ENCODE peak calls at places on chromosome 6, in four cellular contexts. One of them, this sample, is unnamed.

GRCh38 chr6:79864001-79864400 is 83.4 kb downstream of the ELOVL4 start:
- DNase-seq in mesendoderm: no peak
- DNase-seq in upper lobe of left lung: no peak
- DNase-seq in AG10803: no peak
- DNase-seq in this sample: no peak

GRCh38 chr6:115195239-115195638 is 852.4 kb upstream of the HS3ST5 start:
- DNase-seq in mesendoderm: no peak
- DNase-seq in upper lobe of left lung: no peak
- DNase-seq in AG10803: no peak
- DNase-seq in this sample: no peak

GRCh38 chr6:3831741-3832530 is 17.2 kb upstream of the FAM50B start:
- DNase-seq in mesendoderm: no peak
- DNase-seq in upper lobe of left lung: no peak
- DNase-seq in AG10803: no peak
- DNase-seq in this sample: no peak

GRCh38 chr6:166411721-166412151 is 29.0 kb upstream of the MPC1 start:
- DNase-seq in mesendoderm: no peak
- DNase-seq in upper lobe of left lung: peak; percentile 54
- DNase-seq in AG10803: no peak
- DNase-seq in this sample: no peak

GRCh38 chr6:133240511-133241087 is 558 bp upstream of the EYA4 start:
- DNase-seq in mesendoderm: peak; percentile 68
- DNase-seq in upper lobe of left lung: no peak
- DNase-seq in AG10803: no peak
- DNase-seq in this sample: no peak

GRCh38 chr6:157813757-157814455 is 9.1 kb upstream of the SNX9 start:
- DNase-seq in mesendoderm: no peak
- DNase-seq in upper lobe of left lung: no peak
- DNase-seq in AG10803: peak; percentile 92
- DNase-seq in this sample: no peak

GRCh38 chr6:74409447-74409846 is 713.4 kb downstream of the CD109 start:
- DNase-seq in mesendoderm: peak; percentile 29
- DNase-seq in upper lobe of left lung: no peak
- DNase-seq in AG10803: peak; percentile 81
- DNase-seq in this sample: no peak

GRCh38 chr6:63805808-63806572 is 170.4 kb downstream of the PHF3 start:
- DNase-seq in mesendoderm: peak; percentile 37
- DNase-seq in upper lobe of left lung: no peak
- DNase-seq in AG10803: peak; percentile 83
- DNase-seq in this sample: no peak

GRCh38 chr6:166366921-166367320 is 15.8 kb downstream of the MPC1 start:
- DNase-seq in mesendoderm: no peak
- DNase-seq in upper lobe of left lung: no peak
- DNase-seq in AG10803: no peak
- DNase-seq in this sample: no peak

GRCh38 chr6:117547688-117548621 is 54.4 kb downstream of the GOPC start:
- DNase-seq in mesendoderm: no peak
- DNase-seq in upper lobe of left lung: peak; percentile 89
- DNase-seq in AG10803: peak; percentile 34
- DNase-seq in this sample: peak; percentile 24

GRCh38 chr6:46733410-46733809 is 1.8 kb downstream of the PLA2G7 start:
- DNase-seq in mesendoderm: peak; percentile 13
- DNase-seq in upper lobe of left lung: no peak
- DNase-seq in AG10803: no peak
- DNase-seq in this sample: no peak

DNA sequence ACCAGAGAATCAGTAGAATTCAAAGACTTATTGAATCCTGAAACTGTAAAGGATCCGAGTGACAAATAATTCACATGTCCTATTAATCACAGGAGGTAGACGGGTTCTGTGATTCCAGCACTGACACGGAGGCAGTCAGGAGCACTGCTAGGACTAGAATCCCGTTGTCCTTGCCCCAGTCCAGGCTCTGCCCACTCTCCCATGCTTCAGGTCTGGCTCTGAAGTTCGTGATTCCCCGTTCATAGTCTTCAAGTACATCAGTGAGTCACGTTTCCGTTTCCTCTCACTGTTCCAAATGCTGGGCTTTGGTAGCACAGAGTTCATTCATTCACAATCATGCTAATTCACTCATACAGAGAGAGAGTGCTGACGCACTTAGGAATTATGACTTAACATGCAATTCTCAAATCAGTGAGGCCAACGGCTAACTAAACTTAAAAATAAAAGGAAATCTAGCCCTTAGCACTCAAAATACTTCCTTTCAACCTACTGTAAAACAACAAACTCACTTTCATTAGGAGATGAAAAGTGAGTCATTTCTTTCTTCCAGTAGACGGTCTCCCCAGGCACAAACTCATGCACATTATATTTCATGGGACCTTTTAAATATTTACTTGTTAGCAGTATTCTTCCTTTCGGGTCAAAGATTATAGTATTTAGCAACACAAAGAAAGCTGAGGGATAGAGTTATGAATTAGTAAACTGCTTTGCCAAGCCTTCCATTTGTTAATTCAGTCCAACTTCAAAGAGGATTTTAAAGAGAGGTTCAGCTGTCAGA is 94.0 kb upstream of the NHSL1 start:
- DNase-seq in mesendoderm: peak; percentile 64
- DNase-seq in upper lobe of left lung: no peak
- DNase-seq in AG10803: peak; percentile 95
- DNase-seq in this sample: no peak
- H3K4me3 ChIP-seq in mesendoderm: no peak overlapping the region
- H3K4me3 ChIP-seq in upper lobe of left lung: no peak overlapping the region
- H3K4me3 ChIP-seq in AG10803: peak overlapping the region; percentile 52
- H3K4me3 ChIP-seq in this sample: no peak overlapping the region

DNA sequence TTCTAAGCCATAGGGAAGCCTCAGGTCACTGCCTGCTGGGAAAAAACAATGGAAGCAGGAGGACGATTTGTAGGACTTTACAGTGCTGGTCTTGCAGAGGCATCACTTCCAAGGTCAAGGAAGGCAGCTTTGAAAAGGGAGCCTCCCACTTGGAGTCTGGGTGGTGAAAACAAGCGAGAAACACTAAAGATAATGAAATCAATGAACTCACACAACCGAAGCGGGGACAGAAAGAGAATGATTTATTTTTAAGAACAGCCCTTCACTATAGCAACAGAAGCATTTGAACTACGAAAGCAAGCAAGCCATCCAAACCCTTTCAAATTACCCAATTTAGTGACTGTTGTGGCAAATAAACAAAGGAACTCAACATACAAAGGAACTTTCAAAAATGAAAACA is 227.5 kb downstream of the THBS2 start:
- DNase-seq in mesendoderm: peak; percentile 10
- DNase-seq in upper lobe of left lung: no peak
- DNase-seq in AG10803: peak; percentile 58
- DNase-seq in this sample: no peak
- H3K4me3 ChIP-seq in mesendoderm: no peak overlapping the region
- H3K4me3 ChIP-seq in upper lobe of left lung: no peak overlapping the region
- H3K4me3 ChIP-seq in AG10803: no peak overlapping the region
- H3K4me3 ChIP-seq in this sample: peak overlapping the region; percentile 6

DNA sequence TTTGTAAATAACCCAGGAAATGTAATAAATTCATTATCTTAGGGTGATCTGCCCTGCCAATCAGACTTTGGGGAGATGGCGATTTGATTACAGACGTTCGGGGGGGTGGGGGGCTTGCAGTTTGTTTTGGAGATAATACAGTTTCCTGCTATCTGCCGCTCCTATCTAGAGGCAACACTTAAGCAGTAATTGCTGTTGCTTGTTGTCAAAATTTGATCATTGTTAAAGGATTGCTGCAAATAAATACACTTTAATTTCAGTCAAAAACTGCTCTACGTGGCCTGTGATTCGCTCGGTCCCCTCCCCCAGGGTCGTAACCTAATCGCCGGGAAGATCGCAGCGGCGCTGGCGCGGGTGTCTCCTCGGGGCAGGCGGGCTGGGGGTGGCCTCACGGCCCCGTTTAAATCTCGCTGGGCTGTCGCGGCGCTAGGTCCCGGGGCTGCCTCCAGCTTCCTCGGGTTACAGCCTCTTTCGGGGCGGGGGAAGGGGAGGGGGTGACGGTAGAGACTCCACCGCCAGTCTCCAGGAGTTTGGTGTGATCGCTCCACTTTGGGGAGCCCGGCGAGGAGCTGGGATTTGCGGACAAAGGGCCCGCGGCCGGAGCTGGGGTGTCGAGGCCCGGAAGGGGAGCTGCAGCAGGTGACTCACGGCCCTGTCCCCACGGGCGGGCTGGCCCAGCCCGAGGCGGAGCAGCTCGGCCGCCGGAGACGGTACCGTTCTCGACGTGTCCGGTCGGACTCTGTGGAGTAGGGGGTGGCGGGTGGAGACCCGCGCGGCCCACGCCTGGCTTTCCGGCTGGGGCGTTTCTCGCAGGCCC is 4.1 kb downstream of the FOXC1 start:
- DNase-seq in mesendoderm: peak; percentile 87
- DNase-seq in upper lobe of left lung: peak; percentile 79
- DNase-seq in AG10803: no peak
- DNase-seq in this sample: no peak
- H3K4me3 ChIP-seq in mesendoderm: peak overlapping the region; percentile 25
- H3K4me3 ChIP-seq in upper lobe of left lung: peak overlapping the region; percentile 6
- H3K4me3 ChIP-seq in AG10803: peak overlapping the region; percentile 74
- H3K4me3 ChIP-seq in this sample: peak overlapping the region; percentile 91

DNA sequence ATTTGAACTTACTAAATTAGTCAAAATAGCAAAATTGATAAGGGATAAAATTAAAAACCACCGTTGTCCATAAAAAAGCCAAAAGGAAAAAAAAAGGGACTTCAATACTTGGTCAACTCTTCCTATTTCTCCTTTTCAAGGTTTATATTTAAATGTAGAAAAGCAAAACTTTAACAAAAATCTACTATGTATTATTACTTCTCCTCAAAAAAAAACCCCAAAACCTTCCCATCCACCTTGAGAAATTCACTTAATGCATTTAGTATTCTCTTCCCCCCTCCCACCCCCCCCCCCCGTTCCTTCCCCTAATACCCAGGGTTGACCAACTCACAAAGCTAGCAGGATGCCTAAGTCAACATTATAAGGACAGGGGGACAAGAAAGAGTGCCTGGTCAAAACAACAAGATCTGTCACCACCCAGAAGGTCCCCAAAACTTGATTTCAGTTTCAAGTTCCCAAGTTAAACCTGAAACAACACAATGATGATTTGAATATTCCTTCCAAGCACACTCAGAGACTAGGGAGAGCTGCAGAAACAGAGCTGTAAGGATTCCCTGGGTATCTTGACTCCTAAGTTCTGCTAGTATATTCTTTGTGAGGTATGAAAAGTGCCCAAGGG is 14.6 kb downstream of the GMDS start:
- DNase-seq in mesendoderm: no peak
- DNase-seq in upper lobe of left lung: no peak
- DNase-seq in AG10803: no peak
- DNase-seq in this sample: no peak
- H3K4me3 ChIP-seq in mesendoderm: no peak overlapping the region
- H3K4me3 ChIP-seq in upper lobe of left lung: no peak overlapping the region
- H3K4me3 ChIP-seq in AG10803: no peak overlapping the region
- H3K4me3 ChIP-seq in this sample: no peak overlapping the region

GRCh38 chr6:36121752-36122494 is 8.4 kb upstream of the MAPK13 start:
- DNase-seq in mesendoderm: no peak
- DNase-seq in upper lobe of left lung: no peak
- DNase-seq in AG10803: no peak
- DNase-seq in this sample: no peak

GRCh38 chr6:36122495-36123269 is 7.6 kb upstream of the MAPK13 start:
- DNase-seq in mesendoderm: no peak
- DNase-seq in upper lobe of left lung: no peak
- DNase-seq in AG10803: no peak
- DNase-seq in this sample: no peak

GRCh38 chr6:36119927-36120477 is 10.3 kb upstream of the MAPK13 start:
- DNase-seq in mesendoderm: no peak
- DNase-seq in upper lobe of left lung: no peak
- DNase-seq in AG10803: no peak
- DNase-seq in this sample: no peak

GRCh38 chr6:36120539-36120938 is 9.8 kb upstream of the MAPK13 start:
- DNase-seq in mesendoderm: peak; percentile 78
- DNase-seq in upper lobe of left lung: no peak
- DNase-seq in AG10803: no peak
- DNase-seq in this sample: no peak

DNA sequence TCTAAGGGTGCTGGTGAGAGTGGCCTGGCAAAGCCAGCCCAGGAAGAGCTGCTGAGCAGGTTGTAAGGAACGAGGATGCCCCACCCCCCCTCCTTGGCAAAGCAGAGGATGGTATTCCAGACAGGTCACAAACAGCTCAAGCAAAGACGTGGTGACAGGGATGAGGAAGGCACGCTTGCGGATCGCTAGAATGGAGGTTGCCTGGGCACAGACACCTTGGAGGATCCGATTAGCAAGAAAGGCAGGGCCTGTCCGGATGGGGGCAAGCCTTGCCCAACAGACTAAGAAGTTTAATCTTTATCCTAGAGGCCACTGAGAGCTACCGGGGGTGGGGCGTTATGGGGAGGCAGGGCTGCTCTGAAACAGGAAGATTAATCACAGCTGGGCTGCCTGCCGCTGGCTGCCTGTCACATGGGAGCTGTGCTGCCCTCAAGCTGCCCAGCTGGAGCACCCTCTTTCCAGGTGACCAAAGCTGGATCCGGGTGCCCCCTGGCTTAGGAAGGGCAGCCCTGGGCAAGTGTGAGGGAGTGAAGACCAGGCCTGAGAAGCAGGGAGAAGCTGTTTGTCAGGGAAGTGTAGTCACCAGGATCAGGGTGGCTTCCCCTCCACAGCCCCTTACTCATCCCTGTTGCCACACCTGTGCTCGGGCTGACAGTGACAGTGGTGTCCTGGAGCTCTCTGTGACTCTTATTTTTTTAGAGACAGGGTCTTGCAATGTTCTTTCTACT is 9.2 kb upstream of the MAPK13 start:
- DNase-seq in mesendoderm: peak; percentile 47
- DNase-seq in upper lobe of left lung: no peak
- DNase-seq in AG10803: peak; percentile 47
- DNase-seq in this sample: peak; percentile 81
- H3K4me3 ChIP-seq in mesendoderm: no peak overlapping the region
- H3K4me3 ChIP-seq in upper lobe of left lung: no peak overlapping the region
- H3K4me3 ChIP-seq in AG10803: no peak overlapping the region
- H3K4me3 ChIP-seq in this sample: no peak overlapping the region